ENCODE peak calls at places on chromosomes 6 and 20, in eight cellular contexts. One of them, this sample, is unnamed.

GRCh38 chr6:115551510-115551909 is 509.2 kb downstream of the FRK start:
- DNase-seq in tibial nerve: no peak
- DNase-seq in HS-5: no peak
- DNase-seq in epithelial cell of prostate: no peak
- DNase-seq in T1000: no peak
- DNase-seq in NCI-H460: no peak
- DNase-seq in HuH-7: no peak
- DNase-seq in skeletal muscle cell: no peak
- DNase-seq in this sample: no peak

GRCh38 chr6:151620179-151620578 is 126.4 kb downstream of the CCDC170 start:
- DNase-seq in T1000: no peak
- DNase-seq in HuH-7: no peak
- DNase-seq in epithelial cell of prostate: no peak
- DNase-seq in skeletal muscle cell: no peak
- DNase-seq in NCI-H460: no peak
- DNase-seq in tibial nerve: no peak
- DNase-seq in HS-5: no peak
- DNase-seq in this sample: no peak

GRCh38 chr6:11553824-11554223 is 16.3 kb downstream of the TMEM170B start:
- DNase-seq in epithelial cell of prostate: no peak
- DNase-seq in HS-5: no peak
- DNase-seq in skeletal muscle cell: no peak
- DNase-seq in tibial nerve: no peak
- DNase-seq in HuH-7: no peak
- DNase-seq in T1000: no peak
- DNase-seq in NCI-H460: no peak
- DNase-seq in this sample: no peak

GRCh38 chr6:90103056-90103793 is 193.4 kb downstream of the BACH2 start:
- DNase-seq in NCI-H460: no peak
- DNase-seq in epithelial cell of prostate: no peak
- DNase-seq in HuH-7: no peak
- DNase-seq in HS-5: no peak
- DNase-seq in T1000: no peak
- DNase-seq in skeletal muscle cell: no peak
- DNase-seq in tibial nerve: no peak
- DNase-seq in this sample: no peak

GRCh38 chr20:20083796-20084195 is 31.5 kb downstream of the CFAP61 start:
- DNase-seq in skeletal muscle cell: no peak
- DNase-seq in T1000: no peak
- DNase-seq in HS-5: no peak
- DNase-seq in tibial nerve: no peak
- DNase-seq in epithelial cell of prostate: no peak
- DNase-seq in HuH-7: peak; percentile 37
- DNase-seq in NCI-H460: peak; percentile 46
- DNase-seq in this sample: no peak

GRCh38 chr20:11919046-11919445 is 1.4 kb downstream of the BTBD3 start:
- DNase-seq in NCI-H460: no peak
- DNase-seq in HuH-7: no peak
- DNase-seq in tibial nerve: no peak
- DNase-seq in HS-5: no peak
- DNase-seq in skeletal muscle cell: peak; percentile 14
- DNase-seq in T1000: no peak
- DNase-seq in epithelial cell of prostate: no peak
- DNase-seq in this sample: no peak

GRCh38 chr6:36751091-36751490 is 53.5 kb downstream of the RAB44 start:
- DNase-seq in tibial nerve: no peak
- DNase-seq in T1000: no peak
- DNase-seq in epithelial cell of prostate: no peak
- DNase-seq in HuH-7: no peak
- DNase-seq in HS-5: no peak
- DNase-seq in NCI-H460: no peak
- DNase-seq in skeletal muscle cell: no peak
- DNase-seq in this sample: no peak

GRCh38 chr6:160030103-160030502 is 61.2 kb downstream of the IGF2R start:
- DNase-seq in HuH-7: no peak
- DNase-seq in epithelial cell of prostate: peak; percentile 67
- DNase-seq in HS-5: peak; percentile 79
- DNase-seq in NCI-H460: peak; percentile 78
- DNase-seq in skeletal muscle cell: peak; percentile 95
- DNase-seq in tibial nerve: peak; percentile 81
- DNase-seq in T1000: peak; percentile 65
- DNase-seq in this sample: no peak

This sample was measured in keratinocyte.